ENCODE peak calls at places on chromosome 2, in six cellular contexts. F is HFFc6, N is astrocyte of the spinal cord, Q is foreskin keratinocyte, Z is choroid plexus epithelial cell, E is activated B cell treated with CpG ODN at 0.5 μM for 24 hours. I is an unnamed sample.

GRCh38 chr2:200635251-200635650 is 49.4 kb downstream of the AOX1 start:
- DNase-seq in F (no peak), N (no peak), Q (no peak), Z (no peak), E (no peak), I (peak)

GRCh38 chr2:16816522-16816921 is 150.9 kb upstream of the CYRIA start:
- DNase-seq in F (no peak), N (no peak), Q (no peak), Z (no peak), E (no peak), I (no peak)

GRCh38 chr2:170122883-170123547 is 54.9 kb upstream of the MYO3B start:
- DNase-seq in F (peak), N (peak), Q (peak), Z (peak), E (no peak), I (no peak)

GRCh38 chr2:73907840-73908452 is 15.1 kb downstream of the ACTG2 start:
- DNase-seq in F (no peak), N (peak), Q (no peak), Z (peak), E (peak), I (no peak)

GRCh38 chr2:63975437-63976124 is 43.6 kb downstream of the VPS54 start:
- DNase-seq in F (no peak), N (no peak), Q (peak), Z (no peak), E (no peak), I (no peak)

GRCh38 chr2:134107402-134107801 is 146.5 kb upstream of the MGAT5 start:
- DNase-seq in F (no peak), N (no peak), Q (no peak), Z (no peak), E (no peak), I (no peak)

GRCh38 chr2:219758907-219759680 is 131.7 kb downstream of the SLC4A3 start:
- DNase-seq in F (no peak), N (no peak), Q (no peak), Z (no peak), E (no peak), I (no peak)

GRCh38 chr2:241432824-241433448 is 75.4 kb downstream of the STK25 start:
- DNase-seq in F (no peak), N (no peak), Q (no peak), Z (no peak), E (no peak), I (no peak)

GRCh38 chr2:42878581-42878980 is 86.2 kb upstream of the HAAO start:
- DNase-seq in F (no peak), N (no peak), Q (no peak), Z (peak), E (no peak), I (no peak)

GRCh38 chr2:96103388-96103705 is 13.0 kb downstream of the ADRA2B start:
- DNase-seq in F (no peak), N (no peak), Q (no peak), Z (no peak), E (peak), I (peak)

GRCh38 chr2:106356291-106356690 is 111.9 kb downstream of the RGPD3 start:
- DNase-seq in F (no peak), N (no peak), Q (peak), Z (no peak), E (no peak), I (no peak)

GRCh38 chr2:128228894-128229293 is 89.8 kb downstream of the HS6ST1 start:
- DNase-seq in F (peak), N (no peak), Q (no peak), Z (no peak), E (no peak), I (no peak)

GRCh38 chr2:88686320-88686719 is 5.2 kb upstream of the RPIA start:
- DNase-seq in F (no peak), N (no peak), Q (no peak), Z (no peak), E (no peak), I (no peak)

GRCh38 chr2:133641497-133641896 is 73.2 kb upstream of the NCKAP5 start:
- DNase-seq in F (peak), N (no peak), Q (peak), Z (peak), E (no peak), I (no peak)

GRCh38 chr2:219645631-219646527 is 18.4 kb downstream of the SLC4A3 start:
- DNase-seq in F (peak), N (peak), Q (peak), Z (peak), E (no peak), I (no peak)

GRCh38 chr2:21326152-21326551 is 202.4 kb downstream of the TDRD15 start:
- DNase-seq in F (no peak), N (no peak), Q (no peak), Z (no peak), E (no peak), I (no peak)

GRCh38 chr2:187547353-187547979 is 6.8 kb downstream of the TFPI start:
- DNase-seq in F (peak), N (peak), Q (peak), Z (peak), E (no peak), I (peak)

GRCh38 chr2:142582317-142582716 is 295.1 kb upstream of the KYNU start:
- DNase-seq in F (no peak), N (no peak), Q (no peak), Z (peak), E (no peak), I (no peak)

GRCh38 chr2:150335596-150335995 is 151.9 kb downstream of the RND3 start:
- DNase-seq in F (no peak), N (no peak), Q (no peak), Z (no peak), E (no peak), I (no peak)

GRCh38 chr2:43169987-43170732 is 56.2 kb downstream of the ZFP36L2 start:
- DNase-seq in F (no peak), N (no peak), Q (no peak), Z (no peak), E (peak), I (no peak)

GRCh38 chr2:237886702-237887481 is 27.5 kb downstream of the RAMP1 start:
- DNase-seq in F (no peak), N (peak), Q (no peak), Z (no peak), E (no peak), I (peak)

GRCh38 chr2:121565389-121566250 is 34.9 kb downstream of the RNU4ATAC start:
- DNase-seq in F (no peak), N (no peak), Q (no peak), Z (peak), E (no peak), I (no peak)

GRCh38 chr2:213219816-213220215 is 64.4 kb upstream of the SPAG16 start:
- DNase-seq in F (no peak), N (peak), Q (no peak), Z (peak), E (no peak), I (no peak)

GRCh38 chr2:152542995-152543481 is 174.2 kb downstream of the PRPF40A start:
- DNase-seq in F (peak), N (peak), Q (peak), Z (peak), E (no peak), I (no peak)

GRCh38 chr2:227856697-227857096 is 14.7 kb upstream of the DAW1 start:
- DNase-seq in F (no peak), N (no peak), Q (no peak), Z (no peak), E (no peak), I (no peak)

GRCh38 chr2:103435010-103435409 is 673.2 kb downstream of the TMEM182 start:
- DNase-seq in F (no peak), N (no peak), Q (peak), Z (no peak), E (no peak), I (no peak)
- TF ChIP-seq CTCF in F (no peak), N (no peak), Q (no peak), Z (no peak), E (no peak), I (no peak)

DNA sequence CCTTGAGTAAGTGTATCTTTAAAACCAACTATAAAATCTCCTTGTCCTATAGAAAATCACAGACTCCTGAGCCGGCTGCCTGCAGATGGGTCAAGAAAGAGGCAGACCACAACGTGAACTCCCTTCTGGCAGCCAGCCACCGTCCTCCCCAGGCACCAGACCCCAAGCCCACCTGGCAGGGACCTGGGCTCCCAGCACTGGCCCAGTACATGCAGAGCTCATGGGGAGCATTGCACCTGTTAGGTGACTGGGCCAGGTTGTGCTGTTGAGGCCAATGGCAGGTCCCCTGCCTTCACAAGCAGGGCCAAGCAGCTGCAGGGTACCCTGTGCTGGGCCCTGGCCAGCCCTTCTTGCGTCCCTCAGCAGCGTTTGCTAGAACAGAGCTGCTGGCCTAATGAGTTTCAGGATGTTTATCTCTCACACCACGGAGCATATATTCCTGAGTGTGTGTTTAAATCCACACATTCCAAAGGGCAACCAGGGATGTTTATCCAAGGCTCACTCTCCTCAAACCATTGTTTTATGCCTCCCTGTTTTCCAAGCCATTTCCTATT is 194.3 kb downstream of the NDUFA10 start:
- DNase-seq in F (no peak), N (no peak), Q (no peak), Z (no peak), E (peak), I (peak)
- TF ChIP-seq CTCF in F (no peak), N (no peak), Q (no peak), Z (no peak), E (no peak), I (no peak)

DNA sequence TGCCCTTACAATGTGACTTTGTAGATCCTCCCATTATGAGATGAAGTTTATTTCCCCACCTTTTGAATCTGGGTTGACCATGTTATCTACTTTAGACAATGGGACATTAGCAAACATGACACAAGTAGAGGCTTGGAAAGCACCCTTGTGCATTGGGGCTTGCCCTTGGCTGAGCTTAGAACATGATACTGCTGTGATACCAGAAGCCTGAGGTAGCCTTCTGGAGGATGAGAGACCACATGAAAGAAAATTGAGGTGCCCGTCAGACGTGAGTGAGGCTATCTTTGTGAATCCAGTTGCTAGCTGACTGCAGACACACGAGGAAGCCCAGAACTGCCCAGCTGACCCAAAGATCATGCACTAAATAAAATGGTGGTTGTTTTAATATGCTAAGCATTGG is 341.2 kb downstream of the CYP26B1 start:
- DNase-seq in F (no peak), N (no peak), Q (no peak), Z (no peak), E (no peak), I (no peak)
- TF ChIP-seq CTCF in F (no peak), N (no peak), Q (no peak), Z (no peak), E (no peak), I (no peak)

DNA sequence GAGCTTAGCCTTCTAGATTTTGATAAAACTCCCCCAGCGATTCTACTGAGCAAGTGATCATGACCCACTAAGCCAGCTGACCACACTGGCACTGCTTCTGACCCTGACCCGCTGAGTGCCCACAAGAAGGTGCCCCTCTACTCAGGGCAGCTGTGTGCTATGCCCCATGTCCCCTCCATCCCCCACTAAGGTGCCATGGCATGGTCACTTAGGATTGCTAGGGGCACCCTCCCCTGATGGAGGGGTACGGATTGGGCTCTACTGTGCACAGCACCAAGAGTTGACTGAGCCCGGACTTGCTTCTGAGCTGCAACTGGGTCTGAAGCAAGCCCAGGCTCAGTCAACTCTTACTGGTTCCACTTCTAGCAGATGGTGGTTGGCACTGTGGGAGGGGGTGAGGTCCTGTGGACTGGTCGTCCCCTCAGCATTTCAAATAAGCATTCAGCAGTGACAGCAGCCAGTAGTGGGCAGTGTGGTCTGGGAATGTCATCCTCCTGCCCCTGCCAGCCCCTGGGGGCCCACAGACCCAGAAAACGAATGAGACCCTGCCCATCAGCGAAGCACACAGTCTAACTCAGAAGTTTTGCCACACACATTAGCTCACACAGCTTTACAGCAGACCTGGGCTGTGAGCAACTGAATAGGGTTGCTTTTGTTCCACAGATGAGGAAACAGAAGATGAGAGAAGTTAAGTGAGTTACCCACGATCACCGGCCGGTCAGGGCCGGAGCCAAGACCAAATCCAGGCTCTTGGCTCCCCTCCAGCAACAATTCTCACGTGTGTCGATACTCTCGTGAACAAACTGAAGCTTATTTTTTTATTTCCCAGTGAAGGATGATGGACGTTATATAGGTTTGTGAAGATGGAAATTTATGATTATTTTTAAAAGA is 52.1 kb upstream of the FOSL2 start:
- DNase-seq in F (no peak), N (no peak), Q (no peak), Z (no peak), E (no peak), I (no peak)
- TF ChIP-seq CTCF in F (peak), N (peak), Q (no peak), Z (peak), E (no peak), I (no peak)

DNA sequence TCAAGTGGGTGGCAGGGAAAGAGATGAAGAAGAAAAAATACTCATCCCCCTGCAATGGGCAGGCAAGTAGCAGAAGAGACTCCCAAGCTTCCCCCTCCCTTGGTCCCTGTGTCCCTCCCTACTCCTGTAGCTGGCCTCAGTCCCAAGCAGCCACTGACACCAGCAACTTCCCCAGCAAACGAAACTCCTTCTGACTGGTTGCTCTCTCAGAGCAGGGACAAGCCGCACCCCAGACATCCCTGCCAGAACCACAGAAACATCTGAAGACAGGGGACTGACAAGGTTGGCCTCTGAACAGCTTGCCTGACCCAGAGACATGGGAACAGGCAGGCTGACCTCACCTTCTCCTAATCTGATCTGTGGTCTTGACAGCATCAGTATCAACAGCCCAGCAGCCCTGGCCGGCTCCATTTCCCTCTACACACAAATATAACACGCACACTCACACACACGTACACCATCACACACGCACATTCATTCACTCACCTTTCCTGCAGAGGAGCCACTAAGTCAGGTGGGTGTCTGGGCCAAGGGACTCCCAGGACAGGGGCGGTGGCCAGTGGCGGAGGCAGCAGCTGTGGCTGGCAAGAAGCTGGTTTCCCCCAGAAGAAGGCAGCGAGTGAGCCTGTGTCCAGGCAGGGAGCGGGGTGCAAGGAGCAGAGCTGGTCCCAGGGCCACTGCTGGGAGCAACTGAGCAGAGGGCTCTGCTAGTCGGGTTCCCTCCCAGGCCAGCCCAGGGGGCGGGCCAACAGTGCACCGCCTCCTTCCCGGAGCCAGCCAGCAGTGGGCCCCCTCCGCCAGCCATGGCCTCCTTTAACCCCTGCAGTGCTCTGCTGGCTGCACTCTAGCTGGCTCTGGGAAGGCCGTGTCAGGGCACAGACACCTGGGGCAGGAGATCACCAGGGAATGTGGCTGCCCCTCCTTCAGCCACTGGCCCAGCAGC is 59.1 kb downstream of the TNS1 start:
- DNase-seq in F (peak), N (peak), Q (no peak), Z (peak), E (no peak), I (peak)
- TF ChIP-seq CTCF in F (peak), N (peak), Q (peak), Z (peak), E (no peak), I (no peak)

DNA sequence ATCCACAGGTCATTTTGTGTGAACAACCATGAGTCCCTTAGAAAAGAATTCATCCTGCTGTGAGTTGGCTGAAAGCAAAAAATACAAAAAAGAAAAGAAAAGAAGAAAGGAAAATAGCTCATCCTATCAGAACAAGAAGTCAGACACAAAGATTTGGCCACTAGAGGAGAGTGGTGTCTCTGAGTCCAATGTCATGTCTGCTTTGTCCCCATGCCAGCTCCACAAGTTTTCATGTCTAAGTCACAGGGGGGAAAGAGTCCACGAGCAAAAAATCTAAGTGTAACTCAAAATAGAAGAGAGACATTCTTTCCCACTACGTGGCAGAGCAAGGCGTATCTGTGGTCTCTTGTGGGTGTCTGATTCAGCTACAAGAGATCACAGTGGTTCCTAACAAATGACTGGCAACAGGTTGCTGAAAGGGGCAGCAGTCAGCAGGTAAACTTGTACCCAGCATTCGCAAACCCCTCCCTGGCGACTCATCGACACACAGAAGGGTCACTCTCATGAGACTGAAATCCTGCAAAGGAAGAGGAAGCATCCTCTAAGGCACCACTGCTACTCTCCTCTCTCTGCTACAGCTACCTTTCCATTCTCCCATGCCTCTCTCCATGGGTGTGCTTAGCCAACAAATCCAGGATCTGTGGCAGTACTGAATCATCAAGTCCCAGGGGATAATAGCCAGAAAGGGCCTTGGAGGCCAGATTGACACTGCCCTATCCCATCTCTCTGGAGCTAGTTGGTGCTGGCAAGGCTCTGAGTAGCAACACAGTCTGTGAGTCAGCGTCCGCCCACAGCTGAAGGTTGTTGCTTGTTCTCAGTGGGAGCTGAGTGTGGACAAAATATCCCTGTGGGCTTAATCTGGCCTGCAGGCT is 123.0 kb upstream of the SLC39A10 start:
- DNase-seq in F (peak), N (peak), Q (peak), Z (peak), E (peak), I (peak)
- TF ChIP-seq CTCF in F (peak), N (peak), Q (no peak), Z (peak), E (no peak), I (no peak)

GRCh38 chr2:214310319-214310718 is 100.5 kb upstream of the VWC2L start:
- DNase-seq in F (no peak), N (no peak), Q (peak), Z (peak), E (no peak), I (no peak)

GRCh38 chr2:214311931-214312749 is 98.7 kb upstream of the VWC2L start:
- DNase-seq in F (no peak), N (no peak), Q (peak), Z (peak), E (no peak), I (no peak)

GRCh38 chr2:214315324-214315723 is 95.5 kb upstream of the VWC2L start:
- DNase-seq in F (no peak), N (no peak), Q (no peak), Z (no peak), E (no peak), I (no peak)

GRCh38 chr2:214311031-214311533 is 99.8 kb upstream of the VWC2L start:
- DNase-seq in F (no peak), N (no peak), Q (no peak), Z (no peak), E (no peak), I (no peak)
- TF ChIP-seq CTCF in F (peak), N (peak), Q (no peak), Z (no peak), E (no peak), I (no peak)

I was measured in CD14-positive monocyte.